ENCODE peak calls at places on chromosomes 3 and 15, in four cellular contexts. F is H1, P is H9, B is IMR-90. G is an unnamed sample.

GRCh38 chr15:35293353-35294130 is 208.4 kb upstream of the NANOGP8 start:
- DNase-seq in F (no peak), B (peak; percentile 71), P (peak; percentile 36), G (peak; percentile 85)

GRCh38 chr15:55791576-55792400 is 48.8 kb upstream of the PRTG start:
- DNase-seq in B (peak; percentile 49), P (no peak), F (no peak), G (peak; percentile 92)

GRCh38 chr15:66132251-66132816 is 121.2 kb downstream of the MEGF11 start:
- DNase-seq in P (no peak), F (no peak), B (no peak), G (no peak)

GRCh38 chr3:171775943-171776342 is 34.3 kb downstream of the PLD1 start:
- DNase-seq in F (no peak), B (no peak), P (no peak), G (no peak)

GRCh38 chr3:52053307-52054304 is 2.8 kb downstream of the DUSP7 start:
- DNase-seq in B (peak; percentile 29), P (no peak), F (no peak), G (peak; percentile 38)

GRCh38 chr3:4834403-4834866 is 144.8 kb upstream of the BHLHE40 start:
- DNase-seq in P (no peak), B (peak; percentile 17), F (no peak), G (no peak)

GRCh38 chr15:55183679-55184078 is 13.1 kb downstream of the RSL24D1 start:
- DNase-seq in B (peak; percentile 17), F (no peak), P (no peak), G (no peak)

GRCh38 chr3:30752961-30753360 is 141.5 kb downstream of the GADL1 start:
- DNase-seq in B (peak; percentile 83), F (no peak), P (no peak), G (no peak)

GRCh38 chr3:145490088-145491055 is 670.6 kb downstream of the PLOD2 start:
- DNase-seq in B (no peak), P (no peak), F (no peak), G (no peak)

GRCh38 chr3:42493798-42494151 is 8.7 kb upstream of the VIPR1 start:
- DNase-seq in P (peak; percentile 26), B (no peak), F (peak; percentile 37), G (no peak)

GRCh38 chr3:63351159-63352007 is 73.3 kb downstream of the SYNPR start:
- DNase-seq in B (peak; percentile 64), P (no peak), F (no peak), G (peak; percentile 82)

GRCh38 chr3:49671291-49672288 is 2.6 kb upstream of the APEH start:
- DNase-seq in P (peak; percentile 90), F (peak; percentile 90), B (peak; percentile 53), G (peak; percentile 87)

GRCh38 chr15:40790723-40791122 is 16.2 kb upstream of the ZFYVE19 start:
- DNase-seq in F (no peak), P (no peak), B (no peak), G (no peak)

GRCh38 chr15:101133181-101133460 is 118.7 kb downstream of the CHSY1 start:
- DNase-seq in B (no peak), P (no peak), F (no peak), G (no peak)

GRCh38 chr15:62067448-62068044 is 769 bp downstream of the C2CD4A start:
- DNase-seq in P (peak; percentile 50), F (peak; percentile 70), B (no peak), G (peak; percentile 21)

GRCh38 chr15:26066896-26067295 is 203.8 kb upstream of the ATP10A start:
- DNase-seq in P (no peak), B (no peak), F (no peak), G (no peak)

DNA sequence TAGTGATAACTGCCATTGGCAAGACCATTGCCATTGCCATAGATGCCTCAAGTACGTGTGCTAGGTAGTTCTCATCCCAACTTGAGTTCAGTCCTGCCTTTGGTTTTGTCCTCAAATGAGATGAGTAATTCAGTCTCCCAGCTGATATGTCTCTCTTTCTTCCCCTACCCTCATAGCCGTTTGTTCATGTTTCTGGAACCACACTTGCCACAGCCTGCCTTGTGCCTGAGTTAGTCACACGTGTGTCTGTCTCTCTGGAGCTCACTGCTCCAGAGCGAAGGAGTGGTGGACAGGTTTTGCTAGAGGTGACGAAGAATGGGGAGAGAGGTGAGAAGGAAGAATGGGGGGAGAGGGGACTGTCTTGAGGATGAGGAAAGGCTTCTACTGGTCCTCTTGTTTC is 88.0 kb upstream of the IGF1R start:
- DNase-seq in B (no peak), P (no peak), F (no peak), G (no peak)
- H4K5ac ChIP-seq in B (no peak overlapping the region), P (no peak overlapping the region), F (no peak overlapping the region), G (no peak overlapping the region)

DNA sequence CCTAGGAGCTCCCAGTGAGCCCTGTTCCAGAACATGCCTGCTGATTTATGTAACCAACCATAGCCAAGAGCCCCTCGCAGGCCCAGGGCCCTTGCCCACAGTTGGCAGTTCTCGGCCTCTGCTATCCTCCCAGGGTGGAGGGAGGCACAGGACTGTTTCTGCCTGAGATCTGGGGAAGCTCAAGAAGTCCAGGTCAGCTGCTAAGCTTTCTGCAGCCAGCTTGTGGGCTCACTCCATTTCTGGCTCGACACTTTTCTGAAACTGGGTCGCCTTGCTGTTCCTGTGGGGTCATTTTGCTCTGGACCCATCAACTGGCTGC is 72.5 kb upstream of the HERC1 start:
- DNase-seq in F (no peak), B (no peak), P (no peak), G (no peak)
- H4K5ac ChIP-seq in F (no peak overlapping the region), B (no peak overlapping the region), P (no peak overlapping the region), G (no peak overlapping the region)

GRCh38 chr15:67786646-67787045 is 38.7 kb upstream of the SKOR1 start:
- DNase-seq in B (no peak), F (no peak), P (no peak), G (no peak)
- H4K5ac ChIP-seq in B (no peak overlapping the region), F (no peak overlapping the region), P (no peak overlapping the region), G (no peak overlapping the region)

GRCh38 chr15:43267439-43267838 is 711 bp upstream of the TGM5 start:
- DNase-seq in P (no peak), F (no peak), B (no peak), G (no peak)
- H4K5ac ChIP-seq in P (no peak overlapping the region), F (no peak overlapping the region), B (no peak overlapping the region), G (no peak overlapping the region)